ENCODE peak calls at places on chromosomes 13 and 19, in four cellular contexts. I is fibroblast of the aortic adventitia, K is brain microvascular endothelial cell, Z is left ventricle myocardium inferior. F is an unnamed sample.

GRCh38 chr13:19587635-19588300 is 26.4 kb upstream of the TPTE2 start:
- DNase-seq in K (peak; percentile 63), I (peak; percentile 52), Z (no peak), F (peak; percentile 34)

GRCh38 chr13:101576452-101576851 is 124.0 kb downstream of the ITGBL1 start:
- DNase-seq in I (no peak), K (peak; percentile 26), Z (no peak), F (peak; percentile 6)

GRCh38 chr19:41403181-41403970 is 5.8 kb downstream of the BCKDHA start:
- DNase-seq in I (no peak), Z (no peak), K (no peak), F (no peak)

GRCh38 chr13:91141619-91142061 is 205.8 kb upstream of the MIR17HG start:
- DNase-seq in K (peak; percentile 22), I (no peak), Z (no peak), F (no peak)

GRCh38 chr13:102648046-102648445 is 46.8 kb downstream of the METTL21C start:
- DNase-seq in I (no peak), K (no peak), Z (no peak), F (no peak)

GRCh38 chr13:43664700-43665191 is 122.0 kb downstream of the ENOX1 start:
- DNase-seq in Z (peak; percentile 16), K (peak; percentile 55), I (peak; percentile 70), F (peak; percentile 67)

GRCh38 chr13:27113436-27113835 is 58.2 kb downstream of the USP12 start:
- DNase-seq in I (no peak), Z (no peak), K (no peak), F (no peak)

GRCh38 chr13:47661076-47661475 is 340.0 kb downstream of the SUCLA2 start:
- DNase-seq in Z (no peak), K (peak; percentile 83), I (peak; percentile 69), F (peak; percentile 92)

GRCh38 chr19:17926044-17926443 is 6.8 kb upstream of the CCDC124 start:
- DNase-seq in Z (no peak), I (no peak), K (no peak), F (no peak)

GRCh38 chr19:16603090-16603489 is 24.9 kb downstream of the MED26 start:
- DNase-seq in K (no peak), Z (no peak), I (peak; percentile 20), F (no peak)

GRCh38 chr19:14770944-14771839 is 7.2 kb downstream of the ADGRE2 start:
- DNase-seq in Z (no peak), I (no peak), K (no peak), F (no peak)

GRCh38 chr13:25699056-25699455 is 327.3 kb downstream of the ATP8A2 start:
- DNase-seq in I (no peak), K (peak; percentile 9), Z (no peak), F (no peak)

GRCh38 chr13:24662195-24663088 is 17.8 kb upstream of the ATP12A start:
- DNase-seq in K (no peak), Z (no peak), I (no peak), F (no peak)

GRCh38 chr19:41111296-41111695 is 2.9 kb upstream of the CYP2F1 start:
- DNase-seq in I (no peak), Z (no peak), K (no peak), F (no peak)

GRCh38 chr19:28883241-28883693 is 329.7 kb downstream of the UQCRFS1 start:
- DNase-seq in K (no peak), Z (peak; percentile 52), I (peak; percentile 92), F (peak; percentile 68)

GRCh38 chr19:17706750-17707181 is 12.5 kb upstream of the MAP1S start:
- DNase-seq in I (no peak), Z (no peak), K (peak; percentile 60), F (no peak)

GRCh38 chr13:106690779-106691178 is 122.8 kb upstream of the ARGLU1 start:
- DNase-seq in Z (no peak), K (no peak), I (no peak), F (no peak)

GRCh38 chr13:110920038-110920437 is 5.2 kb upstream of the ANKRD10 start:
- DNase-seq in K (no peak), Z (peak; percentile 41), I (no peak), F (no peak)

GRCh38 chr13:97141564-97142005 is 80.5 kb upstream of the MBNL2 start:
- DNase-seq in K (peak; percentile 89), I (peak; percentile 73), Z (no peak), F (peak; percentile 73)

GRCh38 chr13:92590503-92590908 is 636.1 kb upstream of the GPC6 start:
- DNase-seq in K (peak; percentile 83), Z (no peak), I (peak; percentile 4), F (no peak)

GRCh38 chr13:37484056-37484455 is 114.5 kb downstream of the POSTN start:
- DNase-seq in I (peak; percentile 62), K (no peak), Z (no peak), F (peak; percentile 76)

GRCh38 chr13:37488682-37489081 is 109.9 kb downstream of the POSTN start:
- DNase-seq in Z (no peak), K (no peak), I (peak; percentile 62), F (peak; percentile 64)

GRCh38 chr13:37490176-37490575 is 108.4 kb downstream of the POSTN start:
- DNase-seq in K (no peak), I (no peak), Z (no peak), F (peak; percentile 61)

GRCh38 chr13:37485766-37486165 is 112.8 kb downstream of the POSTN start:
- DNase-seq in K (no peak), I (peak; percentile 72), Z (no peak), F (peak; percentile 65)

GRCh38 chr13:37486171-37486661 is 112.4 kb downstream of the POSTN start:
- DNase-seq in K (no peak), Z (no peak), I (peak; percentile 58), F (peak; percentile 52)
- H3K4me3 ChIP-seq in K (no peak overlapping the region), Z (peak overlapping the region; percentile 21), I (peak overlapping the region; percentile 20), F (peak overlapping the region; percentile 26)

GRCh38 chr13:95221991-95222732 is 79.1 kb downstream of the ABCC4 start:
- DNase-seq in Z (no peak), K (no peak), I (no peak), F (no peak)

GRCh38 chr13:95224064-95224463 is 77.2 kb downstream of the ABCC4 start:
- DNase-seq in I (no peak), Z (no peak), K (no peak), F (no peak)

GRCh38 chr13:95226051-95226450 is 75.2 kb downstream of the ABCC4 start:
- DNase-seq in K (no peak), Z (no peak), I (no peak), F (no peak)

GRCh38 chr13:95226476-95226875 is 74.8 kb downstream of the ABCC4 start:
- DNase-seq in K (no peak), I (no peak), Z (no peak), F (no peak)

DNA sequence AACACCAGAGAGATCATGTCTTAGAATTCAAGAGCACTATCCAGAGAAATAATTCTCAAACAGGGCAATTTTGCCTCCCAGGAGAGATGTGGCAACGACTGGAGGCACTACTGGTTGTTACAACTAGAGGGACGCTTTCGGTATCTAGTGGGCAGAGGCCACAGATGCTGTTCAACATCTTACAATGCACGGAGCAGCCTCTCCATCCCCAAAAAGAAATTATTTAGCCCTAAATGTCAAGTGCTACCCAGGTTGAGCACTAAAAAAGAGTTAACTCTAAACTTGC is 78.6 kb downstream of the ABCC4 start:
- DNase-seq in I (no peak), Z (no peak), K (no peak), F (no peak)
- TF ChIP-seq CTCF in I (no peak), Z (no peak), K (peak; percentile 9), F (no peak)

DNA sequence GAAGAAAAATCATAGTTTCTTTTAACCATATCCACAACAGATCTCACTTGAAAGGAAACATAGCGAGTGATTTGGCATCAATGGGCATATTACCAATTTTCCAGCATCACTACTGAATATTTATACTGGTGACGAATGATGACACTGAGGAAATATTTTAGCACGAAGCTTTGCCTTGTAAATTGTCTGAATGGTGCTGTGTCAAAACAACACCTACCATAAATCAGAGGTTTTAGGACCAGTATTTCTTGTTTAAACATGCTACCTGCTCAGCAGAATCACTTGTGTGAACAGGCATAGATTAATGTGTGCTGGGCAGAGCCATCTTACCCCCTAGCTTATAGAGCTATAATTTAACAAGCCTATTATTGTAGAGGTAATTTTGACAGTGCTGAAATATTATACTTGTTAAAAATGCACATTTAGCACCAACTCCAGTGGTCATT is 146.8 kb downstream of the ABCC4 start:
- DNase-seq in Z (no peak), I (peak; percentile 14), K (peak; percentile 2), F (peak; percentile 29)
- H3K4me3 ChIP-seq in Z (no peak overlapping the region), I (no peak overlapping the region), K (no peak overlapping the region), F (no peak overlapping the region)

GRCh38 chr19:8096071-8096470 is 43.5 kb downstream of the CCL25 start:
- DNase-seq in I (no peak), K (no peak), Z (no peak), F (no peak)
- TF ChIP-seq CTCF in I (peak; percentile 4), K (no peak), Z (no peak), F (no peak)

DNA sequence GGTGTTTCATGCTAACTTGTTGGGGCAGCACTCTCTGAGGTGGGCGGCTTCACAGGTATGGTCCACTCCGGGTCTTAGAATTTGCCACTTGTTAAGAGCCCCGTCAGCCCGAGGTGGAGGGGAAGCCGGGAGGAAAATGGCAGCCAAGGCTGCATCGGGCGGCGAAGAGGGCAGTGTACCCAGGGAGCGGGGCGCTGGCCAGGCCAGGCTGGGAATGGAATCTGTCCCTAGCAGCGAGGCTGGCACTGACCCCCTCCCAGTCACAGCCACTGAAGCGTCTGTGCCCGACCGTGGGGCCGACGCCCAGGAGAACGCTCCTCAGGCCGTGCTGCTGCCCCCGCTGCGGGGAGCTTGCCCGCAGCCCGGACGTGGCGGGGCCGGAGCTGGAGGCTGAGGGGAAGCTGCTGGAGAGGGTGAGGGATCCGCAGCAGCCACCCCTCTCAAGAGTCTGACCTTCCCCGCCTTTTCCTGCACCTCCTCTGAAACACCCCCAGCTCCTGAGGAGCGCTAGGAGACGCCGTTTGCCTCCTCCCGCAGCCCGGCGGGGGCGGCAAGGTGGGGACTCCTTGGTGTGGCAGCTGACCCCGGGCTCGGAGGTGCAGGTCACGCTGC is 313.8 kb upstream of the SPRY2 start:
- DNase-seq in I (no peak), Z (no peak), K (no peak), F (no peak)
- H3K4me3 ChIP-seq in I (no peak overlapping the region), Z (peak overlapping the region; percentile 59), K (peak overlapping the region; percentile 48), F (no peak overlapping the region)

GRCh38 chr19:1650627-1651009 is 1.8 kb downstream of the TCF3 start:
- DNase-seq in K (no peak), Z (no peak), I (peak; percentile 9), F (no peak)
- TF ChIP-seq CTCF in K (peak; percentile 16), Z (no peak), I (no peak), F (peak; percentile 5)

GRCh38 chr19:38664503-38665211 is 17.2 kb downstream of the ACTN4 start:
- DNase-seq in I (no peak), K (no peak), Z (no peak), F (no peak)
- H3K4me3 ChIP-seq in I (no peak overlapping the region), K (no peak overlapping the region), Z (peak overlapping the region; percentile 48), F (no peak overlapping the region)

GRCh38 chr13:75492389-75492788 is 10.4 kb upstream of the TBC1D4 start:
- DNase-seq in K (peak; percentile 41), Z (no peak), I (peak; percentile 16), F (peak; percentile 69)
- TF ChIP-seq CTCF in K (no peak), Z (no peak), I (no peak), F (no peak)